ENCODE peak calls at places on chromosomes 6 and 20, in six cellular contexts. One of them, this sample, is unnamed.

GRCh38 chr6:130796313-130796905 is 30.8 kb upstream of the SMLR1 start:
- DNase-seq in choroid plexus epithelial cell: peak; percentile 82
- DNase-seq in activated CD8-positive, alpha-beta memory T cell treated with anti-CD3 and anti-CD28 coated beads for 48 hours: no peak
- DNase-seq in NCI-H1105 treated with DMSO at 0.1 percent for 48 hours: peak; percentile 30
- DNase-seq in A549: peak; percentile 9
- DNase-seq in NCI-H774: no peak
- DNase-seq in this sample: no peak

GRCh38 chr20:5216663-5217062 is 89.9 kb downstream of the CDS2 start:
- DNase-seq in choroid plexus epithelial cell: no peak
- DNase-seq in activated CD8-positive, alpha-beta memory T cell treated with anti-CD3 and anti-CD28 coated beads for 48 hours: no peak
- DNase-seq in NCI-H1105 treated with DMSO at 0.1 percent for 48 hours: no peak
- DNase-seq in A549: no peak
- DNase-seq in NCI-H774: no peak
- DNase-seq in this sample: no peak

GRCh38 chr6:79269877-79270276 is 35.4 kb upstream of the HMGN3 start:
- DNase-seq in choroid plexus epithelial cell: peak; percentile 99
- DNase-seq in activated CD8-positive, alpha-beta memory T cell treated with anti-CD3 and anti-CD28 coated beads for 48 hours: no peak
- DNase-seq in NCI-H1105 treated with DMSO at 0.1 percent for 48 hours: no peak
- DNase-seq in A549: peak; percentile 10
- DNase-seq in NCI-H774: no peak
- DNase-seq in this sample: no peak

GRCh38 chr20:22389836-22390542 is 194.4 kb downstream of the FOXA2 start:
- DNase-seq in choroid plexus epithelial cell: peak; percentile 28
- DNase-seq in activated CD8-positive, alpha-beta memory T cell treated with anti-CD3 and anti-CD28 coated beads for 48 hours: no peak
- DNase-seq in NCI-H1105 treated with DMSO at 0.1 percent for 48 hours: peak; percentile 65
- DNase-seq in A549: peak; percentile 89
- DNase-seq in NCI-H774: peak; percentile 82
- DNase-seq in this sample: no peak

GRCh38 chr20:48483667-48484066 is 344.1 kb downstream of the PREX1 start:
- DNase-seq in choroid plexus epithelial cell: no peak
- DNase-seq in activated CD8-positive, alpha-beta memory T cell treated with anti-CD3 and anti-CD28 coated beads for 48 hours: no peak
- DNase-seq in NCI-H1105 treated with DMSO at 0.1 percent for 48 hours: no peak
- DNase-seq in A549: no peak
- DNase-seq in NCI-H774: no peak
- DNase-seq in this sample: no peak

GRCh38 chr20:46723039-46723438 is 13.6 kb downstream of the SLC2A10 start:
- DNase-seq in choroid plexus epithelial cell: no peak
- DNase-seq in activated CD8-positive, alpha-beta memory T cell treated with anti-CD3 and anti-CD28 coated beads for 48 hours: no peak
- DNase-seq in NCI-H1105 treated with DMSO at 0.1 percent for 48 hours: no peak
- DNase-seq in A549: no peak
- DNase-seq in NCI-H774: no peak
- DNase-seq in this sample: no peak

GRCh38 chr6:73076211-73076610 is 149.1 kb downstream of the KHDC1L start:
- DNase-seq in choroid plexus epithelial cell: no peak
- DNase-seq in activated CD8-positive, alpha-beta memory T cell treated with anti-CD3 and anti-CD28 coated beads for 48 hours: no peak
- DNase-seq in NCI-H1105 treated with DMSO at 0.1 percent for 48 hours: no peak
- DNase-seq in A549: peak; percentile 10
- DNase-seq in NCI-H774: no peak
- DNase-seq in this sample: no peak

GRCh38 chr6:49649982-49650381 is 13.3 kb upstream of the RHAG start:
- DNase-seq in choroid plexus epithelial cell: no peak
- DNase-seq in activated CD8-positive, alpha-beta memory T cell treated with anti-CD3 and anti-CD28 coated beads for 48 hours: no peak
- DNase-seq in NCI-H1105 treated with DMSO at 0.1 percent for 48 hours: no peak
- DNase-seq in A549: no peak
- DNase-seq in NCI-H774: no peak
- DNase-seq in this sample: no peak

GRCh38 chr6:115976321-115976870 is 84.3 kb downstream of the FRK start:
- DNase-seq in choroid plexus epithelial cell: no peak
- DNase-seq in activated CD8-positive, alpha-beta memory T cell treated with anti-CD3 and anti-CD28 coated beads for 48 hours: no peak
- DNase-seq in NCI-H1105 treated with DMSO at 0.1 percent for 48 hours: no peak
- DNase-seq in A549: no peak
- DNase-seq in NCI-H774: no peak
- DNase-seq in this sample: no peak

GRCh38 chr6:56021943-56022342 is 146.6 kb upstream of the BMP5 start:
- DNase-seq in choroid plexus epithelial cell: no peak
- DNase-seq in activated CD8-positive, alpha-beta memory T cell treated with anti-CD3 and anti-CD28 coated beads for 48 hours: no peak
- DNase-seq in NCI-H1105 treated with DMSO at 0.1 percent for 48 hours: no peak
- DNase-seq in A549: no peak
- DNase-seq in NCI-H774: no peak
- DNase-seq in this sample: no peak

GRCh38 chr6:42177514-42178364 is 4.6 kb downstream of the GUCA1A start:
- DNase-seq in choroid plexus epithelial cell: no peak
- DNase-seq in activated CD8-positive, alpha-beta memory T cell treated with anti-CD3 and anti-CD28 coated beads for 48 hours: no peak
- DNase-seq in NCI-H1105 treated with DMSO at 0.1 percent for 48 hours: no peak
- DNase-seq in A549: no peak
- DNase-seq in NCI-H774: no peak
- DNase-seq in this sample: no peak

GRCh38 chr20:48129319-48129973 is 344.2 kb upstream of the SULF2 start:
- DNase-seq in choroid plexus epithelial cell: peak; percentile 38
- DNase-seq in activated CD8-positive, alpha-beta memory T cell treated with anti-CD3 and anti-CD28 coated beads for 48 hours: no peak
- DNase-seq in NCI-H1105 treated with DMSO at 0.1 percent for 48 hours: no peak
- DNase-seq in A549: no peak
- DNase-seq in NCI-H774: no peak
- DNase-seq in this sample: no peak

GRCh38 chr6:21953831-21954801 is 342.7 kb downstream of the PRL start:
- DNase-seq in choroid plexus epithelial cell: peak; percentile 78
- DNase-seq in activated CD8-positive, alpha-beta memory T cell treated with anti-CD3 and anti-CD28 coated beads for 48 hours: no peak
- DNase-seq in NCI-H1105 treated with DMSO at 0.1 percent for 48 hours: peak; percentile 8
- DNase-seq in A549: no peak
- DNase-seq in NCI-H774: no peak
- DNase-seq in this sample: no peak

This sample was measured in 8988T.